ENCODE peak calls at places on chromosome 9, in seven cellular contexts. H is A549, D is suprapubic skin, S is ovary, Y is HepG2, B is transverse colon, O is stomach. V is an unnamed sample.

GRCh38 chr9:108813951-108814601 is 41.7 kb downstream of the ACTL7B start:
- DNase-seq in H (peak; percentile 63), O (no peak), B (no peak), D (no peak), S (no peak), Y (peak; percentile 58), V (no peak)

GRCh38 chr9:36867672-36868471 is 166.2 kb downstream of the PAX5 start:
- DNase-seq in O (peak; percentile 90), Y (peak; percentile 98), D (no peak), H (peak; percentile 29), S (no peak), B (peak; percentile 82), V (no peak)

GRCh38 chr9:134716067-134716466 is 74.5 kb downstream of the COL5A1 start:
- DNase-seq in O (no peak), D (no peak), H (no peak), S (no peak), B (no peak), Y (no peak), V (no peak)

GRCh38 chr9:36492849-36493248 is 79.8 kb upstream of the MELK start:
- DNase-seq in B (no peak), D (no peak), O (no peak), H (no peak), S (no peak), Y (no peak), V (no peak)

GRCh38 chr9:121636411-121636865 is 15.0 kb upstream of the DAB2IP start:
- DNase-seq in S (peak; percentile 25), B (no peak), O (no peak), Y (no peak), H (no peak), D (no peak), V (no peak)

GRCh38 chr9:2411459-2412215 is 209.9 kb upstream of the VLDLR start:
- DNase-seq in B (no peak), S (no peak), H (no peak), D (no peak), O (no peak), Y (no peak), V (no peak)

GRCh38 chr9:6029581-6029980 is 14.2 kb upstream of the RANBP6 start:
- DNase-seq in O (no peak), Y (no peak), H (no peak), D (no peak), B (no peak), S (no peak), V (no peak)

GRCh38 chr9:34085581-34086500 is 37.2 kb upstream of the UBAP2 start:
- DNase-seq in B (no peak), Y (no peak), D (no peak), H (no peak), S (no peak), O (no peak), V (no peak)

GRCh38 chr9:132997591-132997990 is 19.1 kb downstream of the GFI1B start:
- DNase-seq in O (no peak), D (no peak), H (no peak), S (no peak), Y (peak; percentile 93), B (no peak), V (no peak)

GRCh38 chr9:69936427-69936826 is 107.2 kb upstream of the MAMDC2 start:
- DNase-seq in B (no peak), H (peak; percentile 20), D (no peak), O (no peak), Y (no peak), S (no peak), V (no peak)

GRCh38 chr9:134364391-134365114 is 38.3 kb downstream of the RXRA start:
- DNase-seq in H (no peak), O (no peak), B (no peak), S (no peak), Y (peak; percentile 76), D (no peak), V (no peak)

GRCh38 chr9:76893395-76893932 is 12.4 kb downstream of the PRUNE2 start:
- DNase-seq in H (no peak), B (no peak), O (no peak), S (no peak), Y (no peak), D (no peak), V (no peak)

GRCh38 chr9:137218754-137219271 is 3.2 kb downstream of the RNF208 start:
- DNase-seq in B (peak; percentile 62), H (peak; percentile 66), O (peak; percentile 86), Y (peak; percentile 81), S (no peak), D (no peak), V (no peak)

GRCh38 chr9:100100268-100100667 is 1.2 kb downstream of the INVS start:
- DNase-seq in Y (no peak), B (no peak), S (no peak), H (no peak), O (no peak), D (no peak), V (no peak)

GRCh38 chr9:35521708-35522107 is 31.8 kb downstream of the RUSC2 start:
- DNase-seq in D (no peak), S (no peak), O (no peak), B (no peak), Y (no peak), H (peak; percentile 26), V (no peak)

GRCh38 chr9:128554155-128554862 is 1.9 kb downstream of the SPTAN1 start:
- DNase-seq in D (peak; percentile 80), B (peak; percentile 49), Y (peak; percentile 85), S (peak; percentile 47), H (peak; percentile 72), O (peak; percentile 37), V (peak; percentile 62)

GRCh38 chr9:135021393-135021789 is 66.1 kb upstream of the OLFM1 start:
- DNase-seq in S (no peak), D (no peak), Y (no peak), H (no peak), O (no peak), B (no peak), V (no peak)

GRCh38 chr9:99127372-99128132 is 22.6 kb downstream of the TGFBR1 start:
- DNase-seq in B (no peak), Y (no peak), H (no peak), O (no peak), S (no peak), D (no peak), V (no peak)

GRCh38 chr9:134178781-134179551 is 14.6 kb upstream of the RNU6ATAC start:
- DNase-seq in O (no peak), H (peak; percentile 22), S (peak; percentile 83), B (peak; percentile 7), Y (no peak), D (peak; percentile 63), V (peak; percentile 56)

GRCh38 chr9:37083654-37084053 is 36.7 kb upstream of the ZCCHC7 start:
- DNase-seq in B (no peak), Y (no peak), H (no peak), O (no peak), D (no peak), S (no peak), V (no peak)

GRCh38 chr9:121604242-121604641 is 47.2 kb upstream of the DAB2IP start:
- DNase-seq in S (no peak), D (no peak), O (peak; percentile 42), Y (peak; percentile 82), B (no peak), H (no peak), V (no peak)

GRCh38 chr9:108743901-108744371 is 111.8 kb downstream of the ACTL7B start:
- DNase-seq in H (peak; percentile 16), O (no peak), B (no peak), Y (peak; percentile 91), D (no peak), S (no peak), V (no peak)

GRCh38 chr9:105318729-105319513 is 74.5 kb downstream of the SLC44A1 start:
- DNase-seq in B (peak; percentile 38), H (peak; percentile 25), D (no peak), O (no peak), Y (peak; percentile 79), S (no peak), V (no peak)

GRCh38 chr9:124467410-124468060 is 17.3 kb downstream of the ADGRD2 start:
- DNase-seq in S (no peak), D (no peak), H (no peak), Y (no peak), O (no peak), B (no peak), V (no peak)

GRCh38 chr9:122320346-122320995 is 50.4 kb upstream of the PTGS1 start:
- DNase-seq in S (no peak), O (no peak), H (no peak), Y (no peak), D (no peak), B (no peak), V (no peak)

DNA sequence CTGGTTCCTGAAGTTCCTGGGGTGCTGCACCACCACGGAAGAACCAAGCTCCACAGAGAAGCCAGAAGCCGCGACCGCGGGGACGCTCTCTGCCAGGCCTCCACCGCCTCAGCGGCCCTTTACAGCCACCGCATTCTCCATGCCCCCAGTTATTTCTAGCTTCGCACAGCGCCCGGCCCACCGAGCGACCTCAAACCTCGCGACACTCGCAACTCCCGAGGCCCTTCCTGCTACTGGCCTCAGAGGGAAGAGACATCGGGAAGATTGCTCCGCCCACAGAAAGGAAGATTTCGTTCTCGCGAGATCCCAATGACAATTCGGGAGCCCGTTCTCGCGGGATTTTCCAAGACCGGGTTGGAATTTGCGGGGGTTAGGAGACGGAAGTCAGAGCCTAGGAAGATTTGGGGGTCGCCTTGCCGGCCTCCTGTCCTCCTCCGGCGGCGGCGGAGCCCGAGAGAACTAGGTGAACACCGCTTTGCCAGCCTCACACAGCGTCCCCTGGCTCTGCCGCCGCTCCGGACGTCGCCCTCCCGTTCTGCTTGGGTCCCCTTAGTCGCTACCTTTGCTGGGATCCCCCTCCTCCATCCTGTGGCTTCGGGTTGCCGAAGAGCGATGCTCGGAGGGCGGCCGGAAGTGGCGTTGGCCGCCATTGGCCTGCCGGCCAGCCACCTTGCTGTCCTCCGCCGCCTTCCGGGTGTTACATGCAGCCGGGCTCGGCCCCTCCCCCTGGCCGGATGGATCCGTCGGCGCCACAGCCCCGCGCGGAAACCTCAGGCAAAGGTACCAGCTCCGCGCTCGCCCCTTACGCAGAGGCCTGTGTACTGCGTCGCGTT is at the start of gene ERCC6L2:
- DNase-seq in B (peak; percentile 96), S (peak; percentile 96), O (peak; percentile 94), D (peak; percentile 97), Y (peak; percentile 98), H (peak; percentile 99), V (peak; percentile 96)
- TF ChIP-seq EP300 in B (no peak), S (no peak), O (no peak), D (no peak), Y (no peak), H (no peak), V (peak; percentile 88)

GRCh38 chr9:107492381-107492780 is 2.8 kb upstream of the KLF4 start:
- DNase-seq in H (no peak), Y (no peak), B (no peak), D (no peak), O (no peak), S (no peak), V (no peak)
- TF ChIP-seq POLR2A in H (no peak), Y (no peak), B (no peak), D (no peak), O (no peak), S (no peak), V (no peak)

DNA sequence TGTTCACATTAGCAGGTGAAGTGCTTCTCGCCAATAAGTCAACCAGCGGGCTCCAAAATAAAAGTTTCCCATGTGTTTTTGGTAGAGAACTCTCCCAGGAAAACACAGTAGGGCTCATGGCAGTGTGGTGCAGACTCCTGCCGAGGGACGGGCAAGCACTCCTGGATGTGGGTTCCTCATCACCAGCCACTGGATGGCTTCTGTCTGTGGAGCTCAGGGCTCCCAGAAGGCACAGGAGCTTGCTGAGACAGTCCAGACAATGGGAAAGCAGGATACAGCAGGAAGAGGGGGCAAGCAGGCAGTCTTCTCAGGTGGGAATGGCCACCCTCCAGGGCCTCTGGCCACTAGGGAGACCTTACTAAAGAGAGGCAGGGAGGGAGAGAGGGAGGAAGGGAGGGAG is 142.4 kb downstream of the HSD17B3 start:
- DNase-seq in Y (no peak), D (no peak), H (no peak), S (no peak), O (no peak), B (no peak), V (no peak)
- H3K4me1 ChIP-seq in Y (no peaks in the 10 kb centered on the region), D (peaks cover 18% of the 10 kb centered on the region), H (no peaks in the 10 kb centered on the region), S (no peaks in the 10 kb centered on the region), O (no peaks in the 10 kb centered on the region), B (no peaks in the 10 kb centered on the region), V (no peaks in the 10 kb centered on the region)

GRCh38 chr9:112351184-112351583 is 17.8 kb upstream of the PTBP3 start:
- DNase-seq in O (no peak), H (no peak), D (no peak), Y (no peak), B (no peak), S (no peak), V (no peak)
- TF ChIP-seq EP300 in O (no peak), H (no peak), D (no peak), Y (no peak), B (no peak), S (no peak), V (no peak)

V was measured in tibial nerve.